ENCODE peak calls at places on chromosomes 11 and 22, in seven cellular contexts. T, Z, L, S, I, X and P are unnamed samples.

GRCh38 chr22:38850941-38851849 is 7.4 kb upstream of the NPTXR start:
- DNase-seq in I (no peak), T (no peak), S (no peak), X (no peak), Z (peak; percentile 60), L (no peak), P (no peak)

GRCh38 chr11:19963697-19964340 is 196.5 kb downstream of the DBX1 start:
- DNase-seq in L (peak; percentile 44), I (no peak), X (no peak), Z (no peak), T (no peak), S (no peak), P (no peak)

GRCh38 chr22:39450258-39450955 is 6.4 kb upstream of the MGAT3 start:
- DNase-seq in X (no peak), T (no peak), I (no peak), Z (no peak), S (no peak), L (no peak), P (no peak)

GRCh38 chr11:46270707-46271106 is 6.8 kb upstream of the CREB3L1 start:
- DNase-seq in Z (no peak), I (no peak), X (no peak), S (no peak), L (no peak), T (no peak), P (no peak)

GRCh38 chr11:79160786-79161403 is 279.9 kb downstream of the TENM4 start:
- DNase-seq in X (peak; percentile 26), L (no peak), I (no peak), S (no peak), Z (peak; percentile 60), T (no peak), P (no peak)

GRCh38 chr22:41596776-41597634 is 7.4 kb upstream of the PMM1 start:
- DNase-seq in T (no peak), X (no peak), S (peak; percentile 48), L (peak; percentile 16), Z (peak; percentile 66), I (peak; percentile 29), P (peak; percentile 41)

GRCh38 chr22:29830585-29830984 is 7.5 kb downstream of the ASCC2 start:
- DNase-seq in L (peak; percentile 40), X (no peak), Z (no peak), S (no peak), T (no peak), I (no peak), P (no peak)

GRCh38 chr11:116927163-116927772 is 89.8 kb upstream of the APOA1 start:
- DNase-seq in S (peak; percentile 16), Z (no peak), T (no peak), L (no peak), X (no peak), I (no peak), P (peak; percentile 32)

GRCh38 chr11:818396-819128 is at the start of gene PNPLA2:
- DNase-seq in I (no peak), S (no peak), T (no peak), L (no peak), Z (peak; percentile 50), X (no peak), P (no peak)

GRCh38 chr11:116170526-116171120 is 602.2 kb downstream of the BUD13 start:
- DNase-seq in I (no peak), T (no peak), S (no peak), Z (no peak), X (no peak), L (no peak), P (no peak)

GRCh38 chr11:10499452-10500262 is 41.3 kb downstream of the RNF141 start:
- DNase-seq in X (no peak), S (no peak), I (no peak), T (no peak), Z (no peak), L (no peak), P (no peak)

GRCh38 chr11:14499560-14500180 is at the start of gene COPB1:
- DNase-seq in I (peak; percentile 94), S (peak; percentile 94), X (peak; percentile 53), Z (peak; percentile 89), L (peak; percentile 85), T (peak; percentile 77), P (peak; percentile 96)

GRCh38 chr11:24759742-24760141 is 262.9 kb downstream of the LUZP2 start:
- DNase-seq in S (no peak), X (no peak), I (no peak), Z (no peak), L (no peak), T (no peak), P (no peak)

GRCh38 chr11:93208663-93209270 is 11.0 kb upstream of the SLC36A4 start:
- DNase-seq in I (no peak), T (no peak), X (no peak), S (no peak), L (no peak), Z (no peak), P (no peak)

GRCh38 chr11:129423426-129423825 is 47.8 kb downstream of the BARX2 start:
- DNase-seq in L (peak; percentile 45), T (no peak), X (no peak), Z (no peak), S (no peak), I (no peak), P (no peak)

DNA sequence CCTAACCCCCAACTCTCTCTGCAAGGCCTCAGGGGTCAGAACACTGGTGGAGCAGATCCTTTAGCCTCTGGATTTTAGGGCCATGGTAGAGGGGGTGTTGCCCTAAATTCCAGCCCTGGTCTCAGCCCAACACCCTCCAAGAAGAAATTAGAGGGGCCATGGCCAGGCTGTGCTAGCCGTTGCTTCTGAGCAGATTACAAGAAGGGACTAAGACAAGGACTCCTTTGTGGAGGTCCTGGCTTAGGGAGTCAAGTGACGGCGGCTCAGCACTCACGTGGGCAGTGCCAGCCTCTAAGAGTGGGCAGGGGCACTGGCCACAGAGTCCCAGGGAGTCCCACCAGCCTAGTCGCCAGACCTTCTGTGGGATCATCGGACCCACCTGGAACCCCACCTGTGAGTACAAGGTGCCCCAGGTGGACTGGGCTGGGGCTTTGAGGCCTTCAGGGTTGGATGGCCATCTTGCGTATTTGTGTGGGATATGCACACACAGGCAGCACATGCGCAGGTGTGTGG is at the start of gene BEST1:
- DNase-seq in Z (no peak), L (no peak), X (no peak), I (no peak), S (no peak), T (no peak), P (no peak)
- H3K9ac ChIP-seq in Z (no peak within 1 kb of the TSS), L (no peak within 1 kb of the TSS), X (no peak within 1 kb of the TSS), I (no peak within 1 kb of the TSS), S (no peak within 1 kb of the TSS), T (no peak within 1 kb of the TSS), P (no peak within 1 kb of the TSS)

GRCh38 chr22:19108807-19109197 is 13.4 kb downstream of the DGCR2 start:
- DNase-seq in Z (peak; percentile 54), S (no peak), T (no peak), X (no peak), L (no peak), I (no peak), P (no peak)

GRCh38 chr22:19107730-19108074 is 14.5 kb downstream of the DGCR2 start:
- DNase-seq in L (no peak), I (no peak), Z (no peak), X (no peak), T (no peak), S (no peak), P (no peak)

GRCh38 chr22:19110064-19110458 is 12.2 kb downstream of the DGCR2 start:
- DNase-seq in X (no peak), I (no peak), Z (no peak), S (no peak), T (no peak), L (no peak), P (no peak)

GRCh38 chr22:19111140-19111539 is 11.1 kb downstream of the DGCR2 start:
- DNase-seq in I (no peak), T (no peak), L (no peak), S (no peak), X (no peak), Z (no peak), P (no peak)

DNA sequence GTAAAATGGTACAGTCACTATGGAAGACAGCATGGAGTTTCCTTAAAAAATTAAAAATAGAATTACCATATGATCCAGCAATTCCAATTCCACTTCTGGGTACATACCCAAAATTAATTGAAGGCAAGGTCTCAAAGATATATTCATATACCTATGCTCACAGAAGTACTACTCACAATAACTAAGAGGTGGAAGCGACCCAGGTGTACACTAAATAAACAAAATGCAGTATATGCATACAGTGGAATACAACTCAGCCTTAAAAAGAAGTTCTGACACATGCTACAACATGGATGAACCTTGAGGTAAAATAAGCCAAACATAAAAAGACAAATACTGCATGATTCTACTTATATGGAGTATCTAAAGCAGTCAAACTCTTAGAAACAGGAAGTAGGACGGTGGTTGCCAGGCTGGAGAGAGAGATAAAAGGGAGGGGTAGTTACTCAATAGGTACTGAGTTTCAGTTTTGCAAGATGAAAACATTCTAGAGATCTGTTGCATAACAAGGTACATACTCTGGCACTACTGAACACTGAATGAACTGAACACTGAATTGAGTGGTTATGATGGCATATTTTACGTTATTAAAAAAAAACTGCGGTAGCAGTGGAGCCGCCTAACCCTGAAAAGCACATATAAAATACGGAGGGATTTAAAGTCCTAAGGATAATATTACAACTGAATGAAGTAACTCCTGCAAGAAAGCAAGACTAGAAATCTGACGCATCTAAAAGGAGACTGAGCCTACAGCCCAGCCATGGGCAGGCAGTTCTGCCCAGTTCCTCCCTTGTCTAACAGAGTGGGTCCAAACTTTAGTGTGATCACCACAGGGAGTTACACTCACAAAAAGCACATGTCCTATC is 12.8 kb downstream of the DGCR2 start:
- DNase-seq in L (no peak), Z (peak; percentile 88), T (peak; percentile 55), X (no peak), S (peak; percentile 28), I (peak; percentile 77), P (peak; percentile 61)
- H3K4me3 ChIP-seq in L (no peak overlapping the region), Z (peak overlapping the region; percentile 4), T (peak overlapping the region; percentile 6), X (no peak overlapping the region), S (no peak overlapping the region), I (no peak overlapping the region), P (peak overlapping the region; percentile 45)

DNA sequence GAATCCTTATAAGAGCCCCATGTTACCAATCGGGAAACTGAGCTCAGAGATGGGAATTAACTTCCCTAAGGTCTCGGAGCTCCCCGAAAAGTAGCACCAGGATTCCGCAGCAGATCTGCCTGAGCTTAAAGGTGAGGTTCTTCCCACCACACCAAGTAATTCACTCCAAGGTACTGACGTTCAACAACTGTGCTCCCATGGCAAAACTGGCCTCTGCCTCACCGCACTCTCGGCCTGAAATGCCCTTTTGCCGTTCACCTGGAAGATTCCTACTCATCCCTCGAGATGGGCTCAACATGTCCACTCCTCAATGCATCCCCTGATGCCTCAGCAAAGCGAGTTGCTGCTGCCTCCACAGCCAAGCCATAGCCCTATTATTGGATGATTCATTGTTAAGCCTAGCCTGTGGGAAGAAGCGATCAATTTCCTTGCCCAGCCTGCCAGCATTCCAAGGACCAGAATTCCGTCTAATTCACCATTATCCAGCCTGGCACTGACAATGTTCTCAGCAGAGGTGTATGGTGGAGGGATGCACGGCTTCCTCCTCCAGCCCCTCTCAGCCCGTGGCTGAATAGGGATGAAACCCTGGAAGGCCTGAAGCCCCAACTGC is 4.2 kb downstream of the PLAAT3 start:
- DNase-seq in S (peak; percentile 13), L (no peak), X (no peak), T (no peak), I (no peak), Z (no peak), P (no peak)
- H3K9ac ChIP-seq in S (no peak overlapping the region), L (no peak overlapping the region), X (no peak overlapping the region), T (no peak overlapping the region), I (no peak overlapping the region), Z (no peak overlapping the region), P (no peak overlapping the region)

DNA sequence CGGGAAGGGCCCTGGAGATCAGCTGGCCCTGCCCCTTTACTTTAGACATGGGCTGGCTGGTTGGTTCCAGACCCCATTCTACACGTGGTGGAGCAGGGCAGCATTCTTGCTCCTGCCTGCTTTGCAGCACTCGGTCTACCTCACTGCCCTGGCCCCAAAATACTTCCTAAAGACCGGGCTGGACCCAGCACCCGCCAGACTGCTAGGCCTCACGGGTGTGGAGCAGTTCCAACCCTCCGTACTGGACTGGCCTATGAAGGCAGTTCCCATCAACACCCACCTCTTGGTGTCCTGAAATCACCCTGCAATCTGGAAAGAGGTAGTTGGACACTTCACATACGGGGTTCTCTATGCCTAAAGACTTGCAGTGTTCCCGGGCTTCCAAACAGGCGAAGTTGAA is 6.4 kb downstream of the MCAT start:
- DNase-seq in I (no peak), L (no peak), T (no peak), Z (no peak), X (no peak), S (no peak), P (no peak)
- H3K4me3 ChIP-seq in I (no peak overlapping the region), L (peak overlapping the region; percentile 10), T (no peak overlapping the region), Z (no peak overlapping the region), X (no peak overlapping the region), S (no peak overlapping the region), P (no peak overlapping the region)